ENCODE peak calls at places on chromosomes 2 and 18, in four cellular contexts. I is neuronal stem cell, H is PC-3, N is fibroblast of lung. P is an unnamed sample.

GRCh38 chr18:26894006-26894405 is 28.5 kb upstream of the AQP4 start:
- DNase-seq in N (no peak), H (no peak), I (no peak), P (peak; percentile 44)

GRCh38 chr2:85668009-85668856 is at the start of gene SFTPB:
- DNase-seq in N (no peak), H (no peak), I (no peak), P (no peak)

GRCh38 chr2:178225011-178225817 is 30.9 kb downstream of the OSBPL6 start:
- DNase-seq in N (peak; percentile 89), I (no peak), H (no peak), P (no peak)

GRCh38 chr2:36322108-36322507 is 33.5 kb upstream of the CRIM1 start:
- DNase-seq in N (peak; percentile 61), I (no peak), H (peak; percentile 51), P (no peak)

GRCh38 chr2:46943881-46944798 is 28.5 kb upstream of the MCFD2 start:
- DNase-seq in H (no peak), N (no peak), I (no peak), P (no peak)

GRCh38 chr2:234797566-234798250 is 154.1 kb upstream of the SH3BP4 start:
- DNase-seq in N (no peak), I (no peak), H (no peak), P (no peak)

GRCh38 chr2:28445448-28446258 is 50.2 kb upstream of the PLB1 start:
- DNase-seq in N (peak; percentile 98), H (peak; percentile 98), I (no peak), P (no peak)

GRCh38 chr2:68807821-68808266 is 63.4 kb downstream of the BMP10 start:
- DNase-seq in H (peak; percentile 38), N (peak; percentile 57), I (no peak), P (no peak)

GRCh38 chr2:44560961-44561360 is 199.2 kb downstream of the CAMKMT start:
- DNase-seq in I (no peak), N (peak; percentile 77), H (peak; percentile 50), P (no peak)

GRCh38 chr2:152376968-152377367 is 42.0 kb downstream of the FMNL2 start:
- DNase-seq in I (no peak), H (peak; percentile 77), N (peak; percentile 20), P (no peak)

GRCh38 chr18:75253784-75254183 is 43.2 kb downstream of the TSHZ1 start:
- DNase-seq in N (no peak), H (no peak), I (no peak), P (no peak)

GRCh38 chr18:58180738-58181353 is 136.8 kb downstream of the NEDD4L start:
- DNase-seq in N (no peak), H (peak; percentile 72), I (peak; percentile 61), P (peak; percentile 86)

GRCh38 chr18:48643262-48643661 is 104.4 kb downstream of the CTIF start:
- DNase-seq in H (no peak), N (peak; percentile 48), I (no peak), P (no peak)

GRCh38 chr2:201734111-201734510 is 35.7 kb upstream of the MPP4 start:
- DNase-seq in N (no peak), H (no peak), I (no peak), P (no peak)

GRCh38 chr18:76720683-76721082 is 101.7 kb upstream of the ZNF236 start:
- DNase-seq in H (no peak), N (no peak), I (no peak), P (no peak)

GRCh38 chr2:61876400-61876799 is 12.1 kb downstream of the CCT4 start:
- DNase-seq in N (no peak), I (no peak), H (no peak), P (no peak)

GRCh38 chr2:85712849-85713612 is 18.9 kb downstream of the GNLY start:
- DNase-seq in H (peak; percentile 31), I (no peak), N (peak; percentile 77), P (no peak)

GRCh38 chr2:881204-881918 is 69.3 kb upstream of the SNTG2 start:
- DNase-seq in H (no peak), N (no peak), I (no peak), P (peak; percentile 38)

GRCh38 chr2:1676913-1677832 is 67.1 kb downstream of the PXDN start:
- DNase-seq in I (no peak), H (no peak), N (no peak), P (no peak)

GRCh38 chr2:27322301-27322765 is 564 bp downstream of the MPV17 start:
- DNase-seq in H (peak; percentile 4), N (peak; percentile 17), I (no peak), P (no peak)

GRCh38 chr18:49109565-49110251 is 158.9 kb upstream of the SMAD7 start:
- DNase-seq in N (no peak), H (no peak), I (no peak), P (no peak)

GRCh38 chr2:70686577-70687460 is 81.2 kb downstream of the ADD2 start:
- DNase-seq in N (peak; percentile 83), H (peak; percentile 55), I (peak; percentile 31), P (peak; percentile 94)

GRCh38 chr18:11040823-11041712 is 108.3 kb downstream of the PIEZO2 start:
- DNase-seq in I (peak; percentile 54), N (peak; percentile 37), H (peak; percentile 65), P (peak; percentile 86)

GRCh38 chr2:63047534-63048281 is 2.9 kb upstream of the OTX1 start:
- DNase-seq in H (no peak), N (no peak), I (peak; percentile 43), P (peak; percentile 85)

GRCh38 chr2:117855886-117856285 is 41.4 kb downstream of the DDX18 start:
- DNase-seq in N (peak; percentile 16), I (no peak), H (peak; percentile 7), P (no peak)

GRCh38 chr2:19120941-19121750 is 237.3 kb downstream of the OSR1 start:
- DNase-seq in H (peak; percentile 96), I (no peak), N (peak; percentile 92), P (no peak)

GRCh38 chr2:98790221-98790620 is 59.3 kb upstream of the MGAT4A start:
- DNase-seq in I (no peak), N (no peak), H (no peak), P (no peak)

GRCh38 chr2:141647353-141647752 is 483.5 kb downstream of the LRP1B start:
- DNase-seq in I (no peak), H (no peak), N (no peak), P (no peak)
- H3K9ac ChIP-seq in I (no peak overlapping the region), H (no peak overlapping the region), N (no peak overlapping the region), P (no peak overlapping the region)

DNA sequence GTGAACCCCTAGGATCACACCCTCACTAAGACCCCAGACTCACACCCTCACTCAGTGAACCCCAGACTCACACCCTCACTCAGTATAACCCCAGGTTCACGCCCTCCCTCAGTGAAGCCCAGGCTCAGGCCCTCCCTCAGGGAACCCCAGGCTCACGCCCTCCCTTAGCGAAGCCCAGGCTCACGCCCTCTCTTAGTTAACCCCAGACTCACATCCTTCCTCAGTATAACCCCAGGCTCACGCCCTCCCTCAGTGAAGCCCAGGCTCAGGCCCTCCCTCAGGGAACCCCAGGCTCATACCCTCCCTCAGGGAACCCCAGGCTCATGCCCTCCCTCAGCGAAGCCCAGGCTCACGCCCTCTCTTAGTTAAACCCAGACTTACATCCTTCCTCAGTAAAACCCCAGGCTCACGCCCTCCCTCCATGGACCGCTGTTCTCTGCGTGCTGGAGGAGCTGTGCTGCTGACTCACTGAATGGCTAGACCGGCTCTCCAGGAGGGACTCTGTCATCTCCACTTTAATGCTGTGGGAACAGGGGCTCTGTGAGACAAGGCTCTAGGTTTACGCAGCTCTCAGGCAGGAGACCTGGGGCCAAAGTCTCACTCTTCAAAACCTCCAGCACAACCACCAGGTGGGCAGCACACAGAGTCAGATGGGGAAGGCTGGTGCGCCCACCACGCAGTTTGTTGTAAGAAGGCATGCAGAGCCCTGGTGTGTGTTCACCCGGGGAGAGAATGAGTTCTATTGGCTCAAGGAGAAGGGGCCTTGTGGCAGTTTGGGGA is 506.9 kb upstream of the MYT1L start:
- DNase-seq in H (no peak), N (no peak), I (no peak), P (peak; percentile 58)
- H3K9me3 ChIP-seq in H (no peaks in the 10 kb centered on the region), N (no peaks in the 10 kb centered on the region), I (no peaks in the 10 kb centered on the region), P (no peaks in the 10 kb centered on the region)

GRCh38 chr2:64913357-64913869 is 75.8 kb upstream of the SLC1A4 start:
- DNase-seq in H (peak; percentile 48), I (no peak), N (no peak), P (peak; percentile 92)
- H3K9ac ChIP-seq in H (no peak overlapping the region), I (no peak overlapping the region), N (no peak overlapping the region), P (no peak overlapping the region)

GRCh38 chr2:128040166-128040771 is 12.4 kb upstream of the SAP130 start:
- DNase-seq in H (no peak), I (no peak), N (no peak), P (no peak)
- H3K9me3 ChIP-seq in H (peaks cover 48% of the 10 kb centered on the region), I (peaks cover 13% of the 10 kb centered on the region), N (no peaks in the 10 kb centered on the region), P (peaks cover 48% of the 10 kb centered on the region)

GRCh38 chr2:216086207-216086893 is 4.6 kb downstream of the TMEM169 start:
- DNase-seq in I (no peak), N (no peak), H (no peak), P (no peak)

GRCh38 chr2:216094701-216095100 is 13.0 kb downstream of the TMEM169 start:
- DNase-seq in I (no peak), H (no peak), N (no peak), P (no peak)

GRCh38 chr2:216090369-216090786 is 8.7 kb downstream of the TMEM169 start:
- DNase-seq in N (peak; percentile 68), H (no peak), I (no peak), P (peak; percentile 24)
- H3K9ac ChIP-seq in N (no peak overlapping the region), H (no peak overlapping the region), I (no peak overlapping the region), P (no peak overlapping the region)

GRCh38 chr2:89797320-89798038 is 1106.0 kb downstream of the RPIA start:
- DNase-seq in H (no peak), N (no peak), I (no peak), P (no peak)
- H3K9me3 ChIP-seq in H (peaks cover 99% of the 10 kb centered on the region), N (peaks cover 8% of the 10 kb centered on the region), I (peaks cover 7% of the 10 kb centered on the region), P (peaks cover 100% of the 10 kb centered on the region)

DNA sequence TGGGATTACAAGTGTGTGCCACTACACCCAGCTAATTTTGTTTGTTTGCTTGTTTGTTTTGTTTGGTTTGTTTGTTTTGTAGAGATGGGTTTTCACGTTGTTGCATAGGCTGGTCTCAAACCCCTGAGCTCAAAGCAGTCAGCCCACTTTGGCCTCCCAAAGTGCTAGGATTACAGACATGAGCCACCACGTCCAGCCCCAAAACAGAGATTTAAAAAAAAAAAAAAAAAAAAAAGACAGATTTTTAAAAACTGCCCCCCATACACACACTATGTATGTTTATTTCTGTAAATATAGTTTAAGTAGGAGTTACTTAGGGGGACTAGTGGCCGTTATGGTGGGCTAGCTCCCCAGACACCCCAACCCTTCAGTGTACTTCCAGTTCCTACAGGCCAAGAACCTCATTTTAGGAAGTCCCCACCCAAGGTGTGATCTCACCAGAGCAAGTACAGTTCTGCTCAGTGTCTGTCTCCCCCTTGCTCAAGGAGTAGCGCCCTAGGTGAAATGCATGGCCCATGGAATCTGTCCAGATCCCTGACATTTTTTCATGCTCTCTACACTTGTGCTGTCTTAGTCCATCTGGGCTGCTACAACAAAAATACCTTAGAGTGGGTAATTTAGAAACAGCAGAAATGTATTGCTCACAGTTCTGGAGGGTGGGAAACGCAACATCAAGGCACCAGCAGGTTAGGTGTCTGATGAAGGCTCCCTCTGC is 1.6 kb upstream of the TMBIM1 start:
- DNase-seq in N (no peak), I (no peak), H (no peak), P (no peak)
- H3K9ac ChIP-seq in N (no peak overlapping the region), I (no peak overlapping the region), H (no peak overlapping the region), P (no peak overlapping the region)

P was measured in endodermal cell.